ENCODE peak calls at places on chromosome 10, in nine cellular contexts. C is naive thymus-derived CD4-positive, alpha-beta T cell; Q is smooth muscle cell of the brain vasculature; K is amniotic stem cell; Y is astrocyte of the cerebellum; R is right cardiac atrium; N is effector memory CD4-positive, alpha-beta T cell; S is stimulated activated CD4-positive, alpha-beta T cell treated with anti-CD3 and anti-CD28 coated beads, Interleukin-4, amount 100 ng/mL, for 1 hour; I is lung. U is an unnamed sample.

GRCh38 chr10:47295411-47295810 is 4.6 kb upstream of the GDF10 start:
- DNase-seq in Q (no peak), Y (no peak), N (no peak), K (no peak), C (no peak), S (no peak), I (no peak), R (no peak), U (no peak)

GRCh38 chr10:8874268-8874667 is 819.8 kb downstream of the GATA3 start:
- DNase-seq in C (no peak), S (no peak), Q (no peak), R (no peak), N (no peak), K (no peak), I (no peak), Y (no peak), U (no peak)

GRCh38 chr10:72229261-72230251 is 13.5 kb upstream of the ASCC1 start:
- DNase-seq in S (no peak), R (no peak), C (no peak), N (no peak), I (no peak), K (no peak), Y (no peak), Q (peak), U (no peak)

GRCh38 chr10:126459878-126460481 is 71.7 kb upstream of the ADAM12 start:
- DNase-seq in I (no peak), K (no peak), C (no peak), R (no peak), N (no peak), S (no peak), Q (peak), Y (peak), U (no peak)

GRCh38 chr10:53839437-53840039 is 961.5 kb downstream of the PCDH15 start:
- DNase-seq in Y (peak), C (no peak), S (no peak), Q (no peak), R (no peak), K (no peak), I (no peak), N (no peak), U (no peak)

GRCh38 chr10:5023126-5023701 is 19.6 kb upstream of the AKR1C2 start:
- DNase-seq in I (no peak), C (no peak), Q (no peak), R (no peak), N (no peak), Y (no peak), K (no peak), S (no peak), U (no peak)

GRCh38 chr10:110649652-110650264 is 5.6 kb downstream of the RBM20 start:
- DNase-seq in N (no peak), K (no peak), S (no peak), C (no peak), Q (no peak), Y (no peak), I (no peak), R (no peak), U (no peak)

GRCh38 chr10:72328829-72329204 is 25.9 kb downstream of the DNAJB12 start:
- DNase-seq in I (no peak), Y (no peak), C (no peak), K (no peak), N (no peak), Q (no peak), S (no peak), R (no peak), U (peak)

GRCh38 chr10:115879372-115879771 is 393.6 kb downstream of the GFRA1 start:
- DNase-seq in I (no peak), K (no peak), Q (no peak), R (no peak), Y (no peak), N (no peak), S (no peak), C (no peak), U (no peak)

GRCh38 chr10:80861882-80862281 is 324.2 kb downstream of the SH2D4B start:
- DNase-seq in S (no peak), K (no peak), Q (no peak), Y (no peak), C (no peak), R (no peak), N (no peak), I (no peak), U (no peak)

GRCh38 chr10:49664006-49664841 is 15.2 kb upstream of the C10orf53 start:
- DNase-seq in C (no peak), Q (no peak), R (no peak), I (peak), S (no peak), N (no peak), Y (no peak), K (no peak), U (no peak)

GRCh38 chr10:88553116-88553752 is 29.9 kb downstream of the RNLS start:
- DNase-seq in K (peak), R (peak), I (no peak), S (peak), N (no peak), Y (peak), Q (peak), C (peak), U (peak)

GRCh38 chr10:94043431-94043990 is 49.8 kb downstream of the PLCE1 start:
- DNase-seq in S (no peak), I (no peak), Y (no peak), K (no peak), R (no peak), Q (no peak), N (no peak), C (no peak), U (no peak)

GRCh38 chr10:23408330-23408976 is 30.4 kb upstream of the OTUD1 start:
- DNase-seq in I (no peak), Y (no peak), N (no peak), Q (no peak), S (no peak), R (no peak), C (no peak), K (no peak), U (no peak)